ENCODE peak calls at places on chromosomes 13 and 19, in eight cellular contexts. One of them, this sample, is unnamed.

GRCh38 chr13:52644108-52644507 is 1.9 kb downstream of the HNRNPA1L2 start:
- DNase-seq in neural crest cell: no peak
- DNase-seq in AG10803: peak
- DNase-seq in posterior cingulate gyrus: no peak
- DNase-seq in NB4: no peak
- DNase-seq in amniotic stem cell: no peak
- DNase-seq in BJ: no peak
- DNase-seq in putamen: no peak
- DNase-seq in this sample: no peak

GRCh38 chr19:1862424-1863307 is 713 bp downstream of the KLF16 start:
- DNase-seq in neural crest cell: no peak
- DNase-seq in AG10803: no peak
- DNase-seq in posterior cingulate gyrus: no peak
- DNase-seq in NB4: peak
- DNase-seq in amniotic stem cell: no peak
- DNase-seq in BJ: no peak
- DNase-seq in putamen: no peak
- DNase-seq in this sample: no peak

GRCh38 chr13:92739306-92739818 is 487.2 kb upstream of the GPC6 start:
- DNase-seq in neural crest cell: no peak
- DNase-seq in AG10803: no peak
- DNase-seq in posterior cingulate gyrus: no peak
- DNase-seq in NB4: no peak
- DNase-seq in amniotic stem cell: no peak
- DNase-seq in BJ: no peak
- DNase-seq in putamen: no peak
- DNase-seq in this sample: no peak

GRCh38 chr19:13623686-13624405 is 117.6 kb upstream of the CACNA1A start:
- DNase-seq in neural crest cell: no peak
- DNase-seq in AG10803: no peak
- DNase-seq in posterior cingulate gyrus: no peak
- DNase-seq in NB4: no peak
- DNase-seq in amniotic stem cell: no peak
- DNase-seq in BJ: no peak
- DNase-seq in putamen: no peak
- DNase-seq in this sample: no peak

GRCh38 chr13:25659091-25659502 is 287.3 kb downstream of the ATP8A2 start:
- DNase-seq in neural crest cell: no peak
- DNase-seq in AG10803: no peak
- DNase-seq in posterior cingulate gyrus: no peak
- DNase-seq in NB4: no peak
- DNase-seq in amniotic stem cell: peak
- DNase-seq in BJ: no peak
- DNase-seq in putamen: no peak
- DNase-seq in this sample: no peak

GRCh38 chr13:102974574-102975195 is 91.5 kb downstream of the SLC10A2 start:
- DNase-seq in neural crest cell: no peak
- DNase-seq in AG10803: no peak
- DNase-seq in posterior cingulate gyrus: no peak
- DNase-seq in NB4: no peak
- DNase-seq in amniotic stem cell: no peak
- DNase-seq in BJ: no peak
- DNase-seq in putamen: no peak
- DNase-seq in this sample: no peak

GRCh38 chr13:63901630-63902029 is 2486.0 kb upstream of the PCDH20 start:
- DNase-seq in neural crest cell: no peak
- DNase-seq in AG10803: no peak
- DNase-seq in posterior cingulate gyrus: no peak
- DNase-seq in NB4: no peak
- DNase-seq in amniotic stem cell: no peak
- DNase-seq in BJ: no peak
- DNase-seq in putamen: no peak
- DNase-seq in this sample: no peak

GRCh38 chr19:13835791-13836723 is 40.8 kb downstream of the ZSWIM4 start:
- DNase-seq in neural crest cell: no peak
- DNase-seq in AG10803: peak
- DNase-seq in posterior cingulate gyrus: no peak
- DNase-seq in NB4: peak
- DNase-seq in amniotic stem cell: no peak
- DNase-seq in BJ: no peak
- DNase-seq in putamen: no peak
- DNase-seq in this sample: no peak

GRCh38 chr19:8240274-8241229 is 31.4 kb downstream of the CERS4 start:
- DNase-seq in neural crest cell: peak
- DNase-seq in AG10803: peak
- DNase-seq in posterior cingulate gyrus: peak
- DNase-seq in NB4: peak
- DNase-seq in amniotic stem cell: peak
- DNase-seq in BJ: peak
- DNase-seq in putamen: peak
- DNase-seq in this sample: peak

GRCh38 chr19:47415953-47416666 is 3.2 kb downstream of the MEIS3 start:
- DNase-seq in neural crest cell: no peak
- DNase-seq in AG10803: no peak
- DNase-seq in posterior cingulate gyrus: no peak
- DNase-seq in NB4: peak
- DNase-seq in amniotic stem cell: no peak
- DNase-seq in BJ: no peak
- DNase-seq in putamen: no peak
- DNase-seq in this sample: no peak

This sample was measured in nucleus accumbens.